ENCODE peak calls at places on chromosomes 4 and X, in ten cellular contexts. E is pulmonary artery endothelial cell; L is kidney epithelial cell; Q is mucosa of gallbladder; U is activated naive CD4-positive, alpha-beta T cell treated with anti-CD3 and anti-CD28 coated beads, Interleukin-2, amount 10 ng/mL, durations not matched to agents 7 days and 5 days; R is stomach; S is left lung; Y is NCI-H2029 treated with DMSO at 0.1 percent for 48 hours; W is CMK; Z is ELR. K is an unnamed sample.

GRCh38 chrX:18448416-18448815 is 23.0 kb downstream of the CDKL5 start:
- DNase-seq in E (no peak), L (no peak), Q (no peak), U (no peak), R (no peak), S (no peak), Y (no peak), W (no peak), Z (no peak), K (no peak)

GRCh38 chr4:143433231-143433630 is 80.3 kb upstream of the SMARCA5 start:
- DNase-seq in E (no peak), L (no peak), Q (no peak), U (no peak), R (no peak), S (no peak), Y (no peak), W (no peak), Z (no peak), K (no peak)

GRCh38 chr4:101238706-101239105 is 108.6 kb downstream of the PPP3CA start:
- DNase-seq in E (no peak), L (no peak), Q (no peak), U (no peak), R (no peak), S (no peak), Y (no peak), W (no peak), Z (peak; percentile 56), K (no peak)

GRCh38 chr4:33924239-33924638 is 2320.1 kb downstream of the ARAP2 start:
- DNase-seq in E (no peak), L (peak; percentile 38), Q (no peak), U (no peak), R (no peak), S (no peak), Y (no peak), W (no peak), Z (peak; percentile 73), K (no peak)

GRCh38 chr4:108378164-108378563 is 209.4 kb upstream of the LEF1 start:
- DNase-seq in E (no peak), L (no peak), Q (no peak), U (no peak), R (no peak), S (no peak), Y (no peak), W (no peak), Z (no peak), K (no peak)

GRCh38 chrX:39969099-39969825 is 128.5 kb downstream of the BCOR start:
- DNase-seq in E (no peak), L (no peak), Q (no peak), U (peak; percentile 65), R (no peak), S (no peak), Y (peak; percentile 26), W (no peak), Z (no peak), K (no peak)

GRCh38 chrX:148422531-148422930 is 77.9 kb upstream of the AFF2 start:
- DNase-seq in E (no peak), L (no peak), Q (no peak), U (no peak), R (no peak), S (no peak), Y (no peak), W (no peak), Z (no peak), K (no peak)

GRCh38 chrX:149374751-149375150 is 130.4 kb downstream of the IDS start:
- DNase-seq in E (no peak), L (no peak), Q (no peak), U (no peak), R (no peak), S (no peak), Y (no peak), W (no peak), Z (no peak), K (no peak)

GRCh38 chr4:186693159-186693815 is 30.4 kb downstream of the FAT1 start:
- DNase-seq in E (no peak), L (no peak), Q (peak; percentile 59), U (no peak), R (peak; percentile 76), S (peak; percentile 81), Y (peak; percentile 18), W (no peak), Z (peak; percentile 79), K (no peak)

GRCh38 chr4:150739591-150739990 is 157.6 kb downstream of the MAB21L2 start:
- DNase-seq in E (peak; percentile 19), L (no peak), Q (no peak), U (no peak), R (no peak), S (no peak), Y (no peak), W (no peak), Z (no peak), K (no peak)

GRCh38 chrX:153934473-153935325 is at the start of gene NAA10:
- DNase-seq in E (no peak), L (no peak), Q (peak; percentile 60), U (peak; percentile 67), R (peak; percentile 80), S (peak; percentile 70), Y (peak; percentile 7), W (no peak), Z (peak; percentile 79), K (peak; percentile 77)

GRCh38 chr4:110620352-110621327 is 2.2 kb downstream of the PITX2 start:
- DNase-seq in E (no peak), L (no peak), Q (no peak), U (no peak), R (no peak), S (no peak), Y (no peak), W (no peak), Z (no peak), K (no peak)

K was measured in T47D.